ENCODE peak calls at places on chromosome 20, in eight cellular contexts. S is ovary, D is A549, R is fibroblast of villous mesenchyme, M is tibial artery, B is endothelial cell of umbilical vein, P is fibroblast of pulmonary artery, Y is skeletal muscle cell. Q is an unnamed sample.

GRCh38 chr20:58634818-58635665 is 16.0 kb upstream of the STX16 start:
- DNase-seq in Y (no peak), S (peak; percentile 57), R (no peak), P (no peak), M (peak; percentile 64), B (no peak), D (no peak), Q (no peak)

GRCh38 chr20:44017905-44018683 is 103.4 kb downstream of the TOX2 start:
- DNase-seq in S (peak; percentile 56), R (peak; percentile 92), Y (peak; percentile 72), B (peak; percentile 84), D (peak; percentile 59), M (peak; percentile 80), P (peak; percentile 79), Q (no peak)

GRCh38 chr20:33674294-33675126 is at the start of gene NECAB3:
- DNase-seq in M (peak; percentile 95), P (peak; percentile 67), Y (no peak), D (peak; percentile 54), S (peak; percentile 95), R (peak; percentile 80), B (peak; percentile 84), Q (no peak)

GRCh38 chr20:19909696-19910095 is 107.5 kb upstream of the NAA20 start:
- DNase-seq in P (peak; percentile 63), M (peak; percentile 86), D (no peak), S (no peak), Y (no peak), B (no peak), R (no peak), Q (no peak)

GRCh38 chr20:36541227-36542018 is at the start of gene MYL9:
- DNase-seq in D (no peak), R (peak; percentile 79), B (peak; percentile 43), M (peak; percentile 98), S (peak; percentile 97), Y (peak; percentile 33), P (peak; percentile 77), Q (no peak)

GRCh38 chr20:11921326-11921725 is 3.6 kb downstream of the BTBD3 start:
- DNase-seq in P (no peak), Y (no peak), M (no peak), S (no peak), D (no peak), R (no peak), B (no peak), Q (no peak)

GRCh38 chr20:38883081-38883980 is 42.9 kb upstream of the FAM83D start:
- DNase-seq in B (no peak), D (no peak), S (no peak), Y (no peak), P (peak; percentile 33), R (no peak), M (no peak), Q (no peak)

GRCh38 chr20:13302647-13303425 is 81.8 kb downstream of the ISM1 start:
- DNase-seq in P (peak; percentile 34), Y (no peak), M (no peak), D (peak; percentile 44), R (peak; percentile 8), B (peak; percentile 21), S (no peak), Q (peak; percentile 43)

GRCh38 chr20:8043687-8044278 is 24.2 kb upstream of the TMX4 start:
- DNase-seq in B (peak; percentile 56), R (peak; percentile 70), D (peak; percentile 70), Y (no peak), P (peak; percentile 78), M (no peak), S (no peak), Q (peak; percentile 56)

GRCh38 chr20:11807070-11807741 is 110.5 kb upstream of the BTBD3 start:
- DNase-seq in Y (peak; percentile 62), M (no peak), R (peak; percentile 71), S (no peak), D (peak; percentile 30), B (peak; percentile 80), P (peak; percentile 85), Q (no peak)

GRCh38 chr20:35991142-35991771 is 22.9 kb downstream of the CNBD2 start:
- DNase-seq in D (peak; percentile 53), Y (no peak), S (no peak), M (no peak), R (peak; percentile 23), B (peak; percentile 50), P (peak; percentile 54), Q (peak; percentile 30)

GRCh38 chr20:47676219-47676721 is 109.0 kb downstream of the SULF2 start:
- DNase-seq in D (no peak), Y (no peak), B (no peak), R (no peak), S (no peak), M (peak; percentile 39), P (no peak), Q (no peak)

GRCh38 chr20:59599941-59600340 is 4.4 kb upstream of the PHACTR3 start:
- DNase-seq in R (no peak), S (no peak), M (no peak), P (no peak), Y (no peak), D (no peak), B (no peak), Q (no peak)

GRCh38 chr20:2890743-2891142 is 17.5 kb downstream of the PTPRA start:
- DNase-seq in M (no peak), P (no peak), B (peak; percentile 47), S (no peak), Y (no peak), D (no peak), R (peak; percentile 32), Q (no peak)

GRCh38 chr20:35200255-35200654 is 26.2 kb upstream of the MMP24 start:
- DNase-seq in P (peak; percentile 73), D (no peak), B (no peak), M (no peak), R (peak; percentile 88), Y (peak; percentile 41), S (no peak), Q (no peak)

GRCh38 chr20:23132293-23132929 is 46.3 kb upstream of the CD93 start:
- DNase-seq in S (no peak), B (peak; percentile 37), Y (no peak), P (no peak), D (no peak), M (peak; percentile 33), R (peak; percentile 34), Q (no peak)

GRCh38 chr20:23231561-23232218 is 118.9 kb upstream of the NXT1 start:
- DNase-seq in D (no peak), R (peak; percentile 62), Y (no peak), P (peak; percentile 64), B (peak; percentile 27), S (no peak), M (no peak), Q (no peak)

GRCh38 chr20:54624701-54625472 is 149.5 kb downstream of the DOK5 start:
- DNase-seq in S (no peak), M (no peak), B (no peak), R (no peak), D (no peak), Y (no peak), P (peak; percentile 48), Q (no peak)

GRCh38 chr20:11970243-11970836 is 52.6 kb downstream of the BTBD3 start:
- DNase-seq in D (no peak), M (no peak), R (no peak), Y (no peak), S (no peak), B (no peak), P (no peak), Q (no peak)

GRCh38 chr20:50930139-50931047 is 844 bp downstream of the ADNP start:
- DNase-seq in R (no peak), P (no peak), B (no peak), M (peak; percentile 69), D (peak; percentile 9), S (peak; percentile 62), Y (no peak), Q (no peak)

GRCh38 chr20:50931306-50932015 is at the start of gene ADNP:
- DNase-seq in M (peak; percentile 96), P (peak; percentile 94), D (peak; percentile 96), Y (peak; percentile 90), S (peak; percentile 95), B (peak; percentile 95), R (peak; percentile 96), Q (peak; percentile 68)

GRCh38 chr20:50931048-50931305 is 260 bp downstream of the ADNP start:
- DNase-seq in D (no peak), Y (no peak), S (no peak), B (no peak), M (no peak), P (no peak), R (no peak), Q (no peak)

GRCh38 chr20:50929299-50930138 is 1.7 kb downstream of the ADNP start:
- DNase-seq in D (peak; percentile 98), M (peak; percentile 93), B (peak; percentile 92), Y (peak; percentile 89), P (peak; percentile 97), S (peak; percentile 88), R (peak; percentile 97), Q (peak; percentile 97)

DNA sequence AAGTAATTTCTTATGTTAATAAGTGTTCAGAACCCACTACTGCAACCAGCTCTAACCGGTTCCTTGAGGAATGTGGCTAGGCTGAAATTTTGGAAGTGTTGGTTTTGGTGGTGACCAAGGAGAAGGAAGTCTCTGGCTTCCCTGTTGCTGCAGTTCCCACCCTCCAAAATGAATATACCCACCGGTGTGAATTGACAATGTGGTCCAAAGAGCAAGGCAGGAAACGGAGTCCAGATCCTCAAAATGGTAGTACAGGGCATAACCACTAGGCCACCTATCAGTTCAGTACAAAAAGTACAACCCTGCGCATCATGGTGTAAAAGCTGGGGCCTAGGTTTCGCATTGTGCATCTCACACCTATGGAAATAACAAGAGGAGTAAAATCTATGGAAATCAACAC is 2.8 kb downstream of the ADNP start:
- DNase-seq in D (no peak), S (no peak), Y (no peak), B (no peak), R (no peak), P (no peak), M (no peak), Q (peak; percentile 16)
- H3K4me3 ChIP-seq in D (peak overlapping the region; percentile 83), S (peak overlapping the region; percentile 92), Y (peak overlapping the region; percentile 84), B (no peak overlapping the region), R (peak overlapping the region; percentile 91), P (peak overlapping the region; percentile 84), M (peak overlapping the region; percentile 68), Q (no peak overlapping the region)

GRCh38 chr20:41551011-41551705 is 67.0 kb downstream of the CHD6 start:
- DNase-seq in M (no peak), B (no peak), S (no peak), Y (no peak), R (no peak), D (no peak), P (no peak), Q (no peak)
- H3K4me3 ChIP-seq in M (no peak overlapping the region), B (no peak overlapping the region), S (no peak overlapping the region), Y (no peak overlapping the region), R (no peak overlapping the region), D (no peak overlapping the region), P (no peak overlapping the region), Q (no peak overlapping the region)

GRCh38 chr20:57484772-57485171 is 40.2 kb downstream of the CTCFL start:
- DNase-seq in S (no peak), Y (no peak), B (no peak), R (no peak), P (no peak), D (no peak), M (peak; percentile 17), Q (no peak)
- H3K4me3 ChIP-seq in S (no peak overlapping the region), Y (no peak overlapping the region), B (no peak overlapping the region), R (no peak overlapping the region), P (no peak overlapping the region), D (no peak overlapping the region), M (no peak overlapping the region), Q (no peak overlapping the region)

DNA sequence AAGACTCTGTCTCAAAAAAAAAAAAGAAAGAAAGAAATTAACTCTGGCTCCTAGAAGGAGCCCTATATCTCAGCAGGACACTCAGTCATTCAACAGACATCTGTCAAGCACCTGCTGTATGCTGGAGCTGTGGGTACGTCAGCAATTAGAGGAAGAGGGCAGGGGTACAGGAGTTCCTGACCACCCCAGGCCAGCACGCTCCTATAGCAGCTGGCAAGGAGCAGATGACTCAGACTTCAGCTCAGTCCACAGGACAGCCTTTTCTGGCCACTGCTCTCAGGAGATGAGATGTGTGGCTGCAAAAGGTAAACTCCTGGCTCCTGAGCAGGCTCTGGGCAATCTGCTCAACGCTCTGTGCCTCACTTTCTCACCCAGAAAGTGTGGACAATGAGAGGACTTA is 1.7 kb upstream of the RTEL1 start:
- DNase-seq in R (no peak), M (no peak), B (no peak), D (no peak), S (no peak), Y (no peak), P (no peak), Q (no peak)
- H3K4me3 ChIP-seq in R (no peak overlapping the region), M (no peak overlapping the region), B (no peak overlapping the region), D (no peak overlapping the region), S (no peak overlapping the region), Y (no peak overlapping the region), P (no peak overlapping the region), Q (no peak overlapping the region)

Q was measured in Jurkat, Clone E6-1.